ENCODE peak calls at places on chromosomes 11 and 22, in six cellular contexts. One of them, this sample, is unnamed.

GRCh38 chr11:116964269-116964668 is 126.8 kb upstream of the APOA1 start:
- DNase-seq in K562: no peak
- DNase-seq in ovary: no peak
- DNase-seq in A549: no peak
- DNase-seq in H1: no peak
- DNase-seq in tibial nerve: no peak
- DNase-seq in this sample: no peak

GRCh38 chr22:19065929-19066328 is 56.3 kb downstream of the DGCR2 start:
- DNase-seq in H1: no peak
- DNase-seq in K562: no peak
- DNase-seq in tibial nerve: no peak
- DNase-seq in A549: no peak
- DNase-seq in ovary: no peak
- DNase-seq in this sample: no peak

GRCh38 chr11:64627371-64627770 is 36.4 kb downstream of the SLC22A12 start:
- DNase-seq in H1: no peak
- DNase-seq in tibial nerve: no peak
- DNase-seq in A549: no peak
- DNase-seq in K562: no peak
- DNase-seq in ovary: no peak
- DNase-seq in this sample: no peak

GRCh38 chr22:44286673-44287072 is 26.1 kb downstream of the SHISAL1 start:
- DNase-seq in A549: no peak
- DNase-seq in ovary: no peak
- DNase-seq in tibial nerve: no peak
- DNase-seq in K562: no peak
- DNase-seq in H1: no peak
- DNase-seq in this sample: no peak

GRCh38 chr11:73326929-73327811 is 19.1 kb downstream of the ARHGEF17 start:
- DNase-seq in ovary: no peak
- DNase-seq in tibial nerve: no peak
- DNase-seq in H1: no peak
- DNase-seq in K562: no peak
- DNase-seq in A549: no peak
- DNase-seq in this sample: peak

GRCh38 chr11:86062719-86063118 is 6.2 kb downstream of the PICALM start:
- DNase-seq in H1: no peak
- DNase-seq in tibial nerve: no peak
- DNase-seq in ovary: no peak
- DNase-seq in A549: no peak
- DNase-seq in K562: no peak
- DNase-seq in this sample: no peak

GRCh38 chr22:39405346-39406085 is 5.9 kb downstream of the TAB1 start:
- DNase-seq in K562: no peak
- DNase-seq in H1: no peak
- DNase-seq in A549: no peak
- DNase-seq in ovary: peak
- DNase-seq in tibial nerve: no peak
- DNase-seq in this sample: no peak

GRCh38 chr11:20032577-20033265 is 127.6 kb downstream of the DBX1 start:
- DNase-seq in ovary: no peak
- DNase-seq in A549: no peak
- DNase-seq in H1: no peak
- DNase-seq in tibial nerve: no peak
- DNase-seq in K562: no peak
- DNase-seq in this sample: no peak

GRCh38 chr11:76791861-76792260 is 8.7 kb downstream of the TSKU start:
- DNase-seq in ovary: no peak
- DNase-seq in tibial nerve: no peak
- DNase-seq in H1: no peak
- DNase-seq in K562: no peak
- DNase-seq in A549: peak
- DNase-seq in this sample: no peak

GRCh38 chr11:68808787-68809186 is 32.9 kb downstream of the CPT1A start:
- DNase-seq in ovary: no peak
- DNase-seq in K562: no peak
- DNase-seq in tibial nerve: no peak
- DNase-seq in H1: no peak
- DNase-seq in A549: no peak
- DNase-seq in this sample: no peak

GRCh38 chr11:106961518-106961917 is 56.8 kb downstream of the GUCY1A2 start:
- DNase-seq in A549: peak
- DNase-seq in H1: no peak
- DNase-seq in K562: no peak
- DNase-seq in tibial nerve: no peak
- DNase-seq in ovary: no peak
- DNase-seq in this sample: no peak

GRCh38 chr22:26359156-26359555 is 69.9 kb upstream of the ASPHD2 start:
- DNase-seq in H1: no peak
- DNase-seq in K562: no peak
- DNase-seq in A549: no peak
- DNase-seq in ovary: no peak
- DNase-seq in tibial nerve: no peak
- DNase-seq in this sample: no peak

GRCh38 chr11:134252539-134253188 is 488 bp downstream of the THYN1 start:
- DNase-seq in A549: no peak
- DNase-seq in H1: no peak
- DNase-seq in tibial nerve: no peak
- DNase-seq in K562: no peak
- DNase-seq in ovary: peak
- DNase-seq in this sample: no peak

GRCh38 chr11:62832346-62833234 is at the start of gene TEX54:
- DNase-seq in ovary: peak
- DNase-seq in tibial nerve: no peak
- DNase-seq in H1: no peak
- DNase-seq in A549: no peak
- DNase-seq in K562: no peak
- DNase-seq in this sample: no peak

GRCh38 chr11:129458756-129459535 is 83.3 kb downstream of the BARX2 start:
- DNase-seq in tibial nerve: no peak
- DNase-seq in A549: no peak
- DNase-seq in K562: no peak
- DNase-seq in ovary: no peak
- DNase-seq in H1: no peak
- DNase-seq in this sample: no peak

GRCh38 chr22:30392661-30393321 is 4.0 kb upstream of the SEC14L2 start:
- DNase-seq in H1: no peak
- DNase-seq in ovary: no peak
- DNase-seq in A549: no peak
- DNase-seq in K562: no peak
- DNase-seq in tibial nerve: no peak
- DNase-seq in this sample: no peak

GRCh38 chr11:72446929-72447753 is 12.8 kb upstream of the CLPB start:
- DNase-seq in H1: no peak
- DNase-seq in A549: peak
- DNase-seq in K562: peak
- DNase-seq in ovary: no peak
- DNase-seq in tibial nerve: peak
- DNase-seq in this sample: no peak

GRCh38 chr11:33557201-33557600 is 143.4 kb downstream of the C11orf91 start:
- DNase-seq in ovary: no peak
- DNase-seq in tibial nerve: no peak
- DNase-seq in H1: no peak
- DNase-seq in A549: no peak
- DNase-seq in K562: no peak
- DNase-seq in this sample: no peak

GRCh38 chr22:38144025-38144405 is 33.5 kb upstream of the BAIAP2L2 start:
- DNase-seq in A549: peak
- DNase-seq in H1: no peak
- DNase-seq in ovary: no peak
- DNase-seq in K562: no peak
- DNase-seq in tibial nerve: no peak
- DNase-seq in this sample: no peak

GRCh38 chr11:122642971-122643370 is 12.6 kb upstream of the UBASH3B start:
- DNase-seq in tibial nerve: no peak
- DNase-seq in A549: peak
- DNase-seq in H1: no peak
- DNase-seq in K562: no peak
- DNase-seq in ovary: no peak
- DNase-seq in this sample: no peak

GRCh38 chr11:120682026-120682649 is 170.6 kb downstream of the GRIK4 start:
- DNase-seq in K562: no peak
- DNase-seq in tibial nerve: no peak
- DNase-seq in H1: no peak
- DNase-seq in A549: no peak
- DNase-seq in ovary: no peak
- DNase-seq in this sample: no peak

GRCh38 chr22:36929621-36930020 is 16.2 kb downstream of the CSF2RB start:
- DNase-seq in tibial nerve: no peak
- DNase-seq in ovary: no peak
- DNase-seq in A549: no peak
- DNase-seq in H1: no peak
- DNase-seq in K562: no peak
- DNase-seq in this sample: no peak

GRCh38 chr11:6855971-6856542 is 6.8 kb upstream of the OR10A2 start:
- DNase-seq in H1: no peak
- DNase-seq in K562: no peak
- DNase-seq in ovary: no peak
- DNase-seq in tibial nerve: no peak
- DNase-seq in A549: peak
- DNase-seq in this sample: no peak

DNA sequence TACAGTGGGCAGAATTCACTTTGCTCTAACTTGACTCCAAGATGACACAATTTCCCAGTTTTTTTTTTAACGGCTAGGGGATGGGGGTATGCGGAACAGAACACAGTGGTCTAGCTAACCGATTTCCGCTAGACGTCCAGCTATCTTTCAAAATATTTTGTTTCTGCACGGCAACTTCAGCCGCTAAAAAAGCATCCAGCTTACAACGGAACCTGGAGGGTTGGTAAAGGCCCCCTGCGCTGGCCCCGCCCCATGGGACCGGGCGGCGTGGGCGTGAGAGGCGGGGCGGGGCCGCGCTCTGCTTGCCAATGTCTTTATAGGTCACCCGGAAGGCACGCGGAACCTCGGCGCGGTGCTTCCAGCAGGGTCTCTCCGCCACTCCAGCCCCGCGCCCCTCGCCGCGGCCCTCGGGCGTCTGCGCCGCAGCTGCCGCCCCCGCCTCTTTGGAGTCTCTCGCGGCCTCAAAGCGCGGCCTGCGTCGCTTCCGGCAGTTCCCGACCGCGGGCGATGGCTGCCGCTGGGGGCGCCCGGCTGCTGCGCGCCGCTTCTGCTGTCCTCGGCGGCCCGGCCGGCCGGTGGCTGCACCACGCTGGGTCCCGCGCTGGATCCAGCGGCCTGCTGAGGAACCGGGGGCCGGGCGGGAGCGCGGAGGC is at the start of gene FDX1:
- DNase-seq in K562: peak
- DNase-seq in tibial nerve: peak
- DNase-seq in A549: peak
- DNase-seq in H1: peak
- DNase-seq in ovary: peak
- DNase-seq in this sample: peak
- TF ChIP-seq EP300 in K562: no peak
- TF ChIP-seq EP300 in tibial nerve: peak
- TF ChIP-seq EP300 in A549: no peak
- TF ChIP-seq EP300 in H1: no peak
- TF ChIP-seq EP300 in ovary: no peak
- TF ChIP-seq EP300 in this sample: no peak

GRCh38 chr11:47415949-47416472 is 7.6 kb downstream of the SLC39A13 start:
- DNase-seq in tibial nerve: peak
- DNase-seq in A549: peak
- DNase-seq in H1: no peak
- DNase-seq in K562: no peak
- DNase-seq in ovary: peak
- DNase-seq in this sample: no peak
- TF ChIP-seq EP300 in tibial nerve: peak
- TF ChIP-seq EP300 in A549: no peak
- TF ChIP-seq EP300 in H1: no peak
- TF ChIP-seq EP300 in K562: no peak
- TF ChIP-seq EP300 in ovary: no peak
- TF ChIP-seq EP300 in this sample: no peak

GRCh38 chr11:74853223-74853622 is 95.7 kb downstream of the XRRA1 start:
- DNase-seq in tibial nerve: no peak
- DNase-seq in K562: no peak
- DNase-seq in A549: no peak
- DNase-seq in ovary: no peak
- DNase-seq in H1: no peak
- DNase-seq in this sample: no peak

GRCh38 chr11:74846770-74847169 is 98.1 kb downstream of the RNF169 start:
- DNase-seq in H1: no peak
- DNase-seq in K562: no peak
- DNase-seq in ovary: no peak
- DNase-seq in tibial nerve: no peak
- DNase-seq in A549: no peak
- DNase-seq in this sample: no peak

GRCh38 chr11:74847895-74848294 is 99.2 kb downstream of the RNF169 start:
- DNase-seq in H1: no peak
- DNase-seq in tibial nerve: no peak
- DNase-seq in A549: no peak
- DNase-seq in K562: no peak
- DNase-seq in ovary: no peak
- DNase-seq in this sample: no peak

GRCh38 chr11:74845978-74846517 is 97.4 kb downstream of the RNF169 start:
- DNase-seq in H1: no peak
- DNase-seq in tibial nerve: no peak
- DNase-seq in A549: no peak
- DNase-seq in ovary: no peak
- DNase-seq in K562: no peak
- DNase-seq in this sample: no peak

DNA sequence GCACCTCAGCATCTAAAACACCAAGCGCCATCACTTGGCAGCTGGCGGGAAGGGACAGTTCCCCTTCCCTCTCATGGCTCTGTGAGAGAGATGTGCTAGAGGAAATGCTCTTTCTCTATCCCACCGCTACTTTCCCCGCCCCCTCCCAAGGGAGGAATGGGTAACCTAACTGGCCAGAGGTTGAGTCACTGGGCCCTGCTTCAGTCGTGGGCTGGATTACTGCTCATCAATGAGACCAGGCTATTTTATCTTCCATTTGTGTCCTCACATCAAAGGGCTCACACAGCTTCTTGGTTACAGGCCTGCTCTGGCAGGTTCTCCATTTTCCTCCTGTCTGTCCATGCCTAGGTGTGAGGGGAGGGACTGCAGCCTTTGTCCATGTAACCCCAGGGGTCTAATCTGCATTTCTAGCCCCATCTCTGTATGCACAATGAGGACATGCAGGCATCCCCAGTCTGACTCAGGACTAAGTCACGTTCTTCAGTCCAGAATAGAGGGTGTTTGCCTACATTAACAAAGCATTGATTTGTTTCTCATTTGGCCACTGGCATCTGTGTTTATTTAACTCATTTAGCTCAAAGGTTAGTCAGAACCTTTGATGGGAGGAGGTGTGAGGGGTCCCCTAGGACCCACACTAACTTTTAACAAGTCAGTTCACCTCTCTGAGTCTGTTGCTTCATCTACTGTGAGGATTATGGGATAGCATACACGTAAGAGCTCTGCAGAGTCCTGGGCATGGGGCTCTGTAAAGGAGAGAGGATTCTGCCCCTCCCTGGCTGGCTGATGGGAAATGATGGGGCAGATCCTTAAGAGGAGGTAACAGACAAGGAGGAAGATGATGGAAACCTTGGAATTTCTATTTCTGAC is 99.1 kb downstream of the XRRA1 start:
- DNase-seq in A549: no peak
- DNase-seq in K562: no peak
- DNase-seq in H1: peak
- DNase-seq in ovary: no peak
- DNase-seq in tibial nerve: no peak
- DNase-seq in this sample: no peak
- TF ChIP-seq EP300 in A549: no peak
- TF ChIP-seq EP300 in K562: no peak
- TF ChIP-seq EP300 in H1: no peak
- TF ChIP-seq EP300 in ovary: no peak
- TF ChIP-seq EP300 in tibial nerve: no peak
- TF ChIP-seq EP300 in this sample: no peak

GRCh38 chr22:18057568-18058209 is 20.1 kb upstream of the PEX26 start:
- DNase-seq in A549: peak
- DNase-seq in H1: no peak
- DNase-seq in ovary: peak
- DNase-seq in tibial nerve: peak
- DNase-seq in K562: peak
- DNase-seq in this sample: peak
- TF ChIP-seq EP300 in A549: no peak
- TF ChIP-seq EP300 in H1: no peak
- TF ChIP-seq EP300 in ovary: peak
- TF ChIP-seq EP300 in tibial nerve: no peak
- TF ChIP-seq EP300 in K562: no peak
- TF ChIP-seq EP300 in this sample: peak

This sample was measured in GM12878.